ENCODE peak calls at places on chromosomes 1 and 21, in seven cellular contexts. One of them, this sample, is unnamed. For H3K9me3 and H3K27me3, the result is how much of the 10 kb centered on the place peaks cover.

GRCh38 chr1:119911775-119912174 is 15.5 kb upstream of the ADAM30 start:
- DNase-seq in pancreas: no peak
- DNase-seq in BE2C: no peak
- DNase-seq in small intestine: no peak
- DNase-seq in CD4-positive, alpha-beta T cell: no peak
- DNase-seq in tibial nerve: no peak
- DNase-seq in AG04450: no peak
- DNase-seq in this sample: no peak

GRCh38 chr1:7420706-7421105 is 350.4 kb upstream of the VAMP3 start:
- DNase-seq in pancreas: no peak
- DNase-seq in BE2C: no peak
- DNase-seq in small intestine: no peak
- DNase-seq in CD4-positive, alpha-beta T cell: no peak
- DNase-seq in tibial nerve: no peak
- DNase-seq in AG04450: no peak
- DNase-seq in this sample: no peak

GRCh38 chr1:240350910-240351331 is 259.2 kb downstream of the FMN2 start:
- DNase-seq in pancreas: no peak
- DNase-seq in BE2C: no peak
- DNase-seq in small intestine: no peak
- DNase-seq in CD4-positive, alpha-beta T cell: no peak
- DNase-seq in tibial nerve: no peak
- DNase-seq in AG04450: peak
- DNase-seq in this sample: no peak

GRCh38 chr1:15696956-15697521 is 12.9 kb downstream of the PLEKHM2 start:
- DNase-seq in pancreas: no peak
- DNase-seq in BE2C: no peak
- DNase-seq in small intestine: no peak
- DNase-seq in CD4-positive, alpha-beta T cell: peak
- DNase-seq in tibial nerve: no peak
- DNase-seq in AG04450: no peak
- DNase-seq in this sample: no peak

GRCh38 chr1:24413350-24414163 is at the start of gene STPG1:
- DNase-seq in pancreas: peak
- DNase-seq in BE2C: peak
- DNase-seq in small intestine: peak
- DNase-seq in CD4-positive, alpha-beta T cell: peak
- DNase-seq in tibial nerve: peak
- DNase-seq in AG04450: peak
- DNase-seq in this sample: peak

GRCh38 chr1:170617595-170618215 is 46.2 kb upstream of the PRRX1 start:
- DNase-seq in pancreas: no peak
- DNase-seq in BE2C: no peak
- DNase-seq in small intestine: no peak
- DNase-seq in CD4-positive, alpha-beta T cell: no peak
- DNase-seq in tibial nerve: no peak
- DNase-seq in AG04450: no peak
- DNase-seq in this sample: no peak

GRCh38 chr1:166490437-166490784 is 323.6 kb upstream of the FAM78B start:
- DNase-seq in pancreas: no peak
- DNase-seq in BE2C: no peak
- DNase-seq in small intestine: no peak
- DNase-seq in CD4-positive, alpha-beta T cell: no peak
- DNase-seq in tibial nerve: no peak
- DNase-seq in AG04450: no peak
- DNase-seq in this sample: no peak

GRCh38 chr1:74623716-74624115 is 49.9 kb downstream of the ERICH3 start:
- DNase-seq in pancreas: no peak
- DNase-seq in BE2C: peak
- DNase-seq in small intestine: no peak
- DNase-seq in CD4-positive, alpha-beta T cell: no peak
- DNase-seq in tibial nerve: no peak
- DNase-seq in AG04450: no peak
- DNase-seq in this sample: no peak

GRCh38 chr1:167301355-167301754 is 80.7 kb downstream of the POU2F1 start:
- DNase-seq in pancreas: no peak
- DNase-seq in BE2C: no peak
- DNase-seq in small intestine: no peak
- DNase-seq in CD4-positive, alpha-beta T cell: no peak
- DNase-seq in tibial nerve: no peak
- DNase-seq in AG04450: no peak
- DNase-seq in this sample: no peak

GRCh38 chr1:8142955-8143629 is 117.0 kb upstream of the ERRFI1 start:
- DNase-seq in pancreas: no peak
- DNase-seq in BE2C: no peak
- DNase-seq in small intestine: peak
- DNase-seq in CD4-positive, alpha-beta T cell: no peak
- DNase-seq in tibial nerve: no peak
- DNase-seq in AG04450: no peak
- DNase-seq in this sample: no peak

GRCh38 chr1:61524206-61524605 is 200.7 kb downstream of the TM2D1 start:
- DNase-seq in pancreas: no peak
- DNase-seq in BE2C: no peak
- DNase-seq in small intestine: no peak
- DNase-seq in CD4-positive, alpha-beta T cell: no peak
- DNase-seq in tibial nerve: no peak
- DNase-seq in AG04450: no peak
- DNase-seq in this sample: no peak

GRCh38 chr1:205739348-205740160 is 10.4 kb downstream of the NUCKS1 start:
- DNase-seq in pancreas: no peak
- DNase-seq in BE2C: no peak
- DNase-seq in small intestine: no peak
- DNase-seq in CD4-positive, alpha-beta T cell: no peak
- DNase-seq in tibial nerve: no peak
- DNase-seq in AG04450: peak
- DNase-seq in this sample: no peak

GRCh38 chr1:152347116-152347728 is 12.6 kb downstream of the FLG2 start:
- DNase-seq in pancreas: peak
- DNase-seq in BE2C: peak
- DNase-seq in small intestine: peak
- DNase-seq in CD4-positive, alpha-beta T cell: peak
- DNase-seq in tibial nerve: peak
- DNase-seq in AG04450: peak
- DNase-seq in this sample: no peak

GRCh38 chr21:41168391-41169257 is 664 bp downstream of the BACE2 start:
- DNase-seq in pancreas: peak
- DNase-seq in BE2C: no peak
- DNase-seq in small intestine: peak
- DNase-seq in CD4-positive, alpha-beta T cell: no peak
- DNase-seq in tibial nerve: peak
- DNase-seq in AG04450: no peak
- DNase-seq in this sample: peak

GRCh38 chr1:104933846-104934245 is 1184.1 kb downstream of the AMY1C start:
- DNase-seq in pancreas: no peak
- DNase-seq in BE2C: no peak
- DNase-seq in small intestine: no peak
- DNase-seq in CD4-positive, alpha-beta T cell: no peak
- DNase-seq in tibial nerve: no peak
- DNase-seq in AG04450: no peak
- DNase-seq in this sample: no peak

GRCh38 chr21:29190920-29191319 is 60.5 kb downstream of the MAP3K7CL start:
- DNase-seq in pancreas: no peak
- DNase-seq in BE2C: no peak
- DNase-seq in small intestine: no peak
- DNase-seq in CD4-positive, alpha-beta T cell: no peak
- DNase-seq in tibial nerve: no peak
- DNase-seq in AG04450: no peak
- DNase-seq in this sample: no peak

GRCh38 chr21:25925936-25926335 is 191.2 kb downstream of the GABPA start:
- DNase-seq in pancreas: peak
- DNase-seq in BE2C: no peak
- DNase-seq in small intestine: peak
- DNase-seq in CD4-positive, alpha-beta T cell: no peak
- DNase-seq in tibial nerve: no peak
- DNase-seq in AG04450: no peak
- DNase-seq in this sample: no peak

GRCh38 chr1:12424150-12424549 is 193.9 kb downstream of the DHRS3 start:
- DNase-seq in pancreas: no peak
- DNase-seq in BE2C: no peak
- DNase-seq in small intestine: no peak
- DNase-seq in CD4-positive, alpha-beta T cell: no peak
- DNase-seq in tibial nerve: no peak
- DNase-seq in AG04450: no peak
- DNase-seq in this sample: no peak

GRCh38 chr1:104852151-104852550 is 1102.5 kb downstream of the AMY1C start:
- DNase-seq in pancreas: no peak
- DNase-seq in BE2C: no peak
- DNase-seq in small intestine: no peak
- DNase-seq in CD4-positive, alpha-beta T cell: no peak
- DNase-seq in tibial nerve: no peak
- DNase-seq in AG04450: no peak
- DNase-seq in this sample: no peak

GRCh38 chr1:6489799-6490180 is 1.7 kb downstream of the PLEKHG5 start:
- DNase-seq in pancreas: peak
- DNase-seq in BE2C: peak
- DNase-seq in small intestine: peak
- DNase-seq in CD4-positive, alpha-beta T cell: peak
- DNase-seq in tibial nerve: no peak
- DNase-seq in AG04450: peak
- DNase-seq in this sample: peak

GRCh38 chr1:99554727-99555126 is 91.2 kb upstream of the PALMD start:
- DNase-seq in pancreas: no peak
- DNase-seq in BE2C: no peak
- DNase-seq in small intestine: no peak
- DNase-seq in CD4-positive, alpha-beta T cell: no peak
- DNase-seq in tibial nerve: no peak
- DNase-seq in AG04450: no peak
- DNase-seq in this sample: no peak

DNA sequence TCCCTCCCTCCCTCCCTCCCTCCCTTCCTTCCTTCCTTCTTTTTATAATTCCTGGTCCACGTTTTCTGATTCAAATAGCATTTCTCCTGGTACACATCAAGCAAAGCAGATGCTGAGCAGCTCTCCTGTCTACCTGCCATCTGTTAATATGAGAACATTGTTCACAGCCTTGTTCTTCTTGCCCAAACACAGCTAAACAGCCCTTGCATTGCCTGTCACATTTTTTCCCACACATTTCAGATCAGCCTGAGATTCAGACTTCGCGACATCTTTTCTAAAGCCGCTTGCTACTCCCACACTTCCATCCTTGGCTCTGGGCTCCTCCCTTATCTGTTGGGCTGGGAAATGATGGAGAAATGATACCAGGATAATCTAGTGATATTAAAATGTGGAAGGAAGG is 200.5 kb downstream of the PCP4 start:
- DNase-seq in pancreas: no peak
- DNase-seq in BE2C: no peak
- DNase-seq in small intestine: no peak
- DNase-seq in CD4-positive, alpha-beta T cell: no peak
- DNase-seq in tibial nerve: no peak
- DNase-seq in AG04450: no peak
- DNase-seq in this sample: no peak
- H3K9me3 ChIP-seq in pancreas: under half
- H3K9me3 ChIP-seq in BE2C: under half
- H3K9me3 ChIP-seq in small intestine: under half
- H3K9me3 ChIP-seq in CD4-positive, alpha-beta T cell: under half
- H3K9me3 ChIP-seq in tibial nerve: under half
- H3K9me3 ChIP-seq in AG04450: under half
- H3K9me3 ChIP-seq in this sample: under half

GRCh38 chr21:42304556-42305454 is 10.4 kb downstream of the TFF3 start:
- DNase-seq in pancreas: no peak
- DNase-seq in BE2C: no peak
- DNase-seq in small intestine: no peak
- DNase-seq in CD4-positive, alpha-beta T cell: no peak
- DNase-seq in tibial nerve: no peak
- DNase-seq in AG04450: no peak
- DNase-seq in this sample: no peak

GRCh38 chr21:42302794-42303193 is 12.4 kb downstream of the TFF3 start:
- DNase-seq in pancreas: no peak
- DNase-seq in BE2C: no peak
- DNase-seq in small intestine: no peak
- DNase-seq in CD4-positive, alpha-beta T cell: no peak
- DNase-seq in tibial nerve: no peak
- DNase-seq in AG04450: no peak
- DNase-seq in this sample: no peak

GRCh38 chr21:42302292-42302650 is 12.9 kb downstream of the TFF3 start:
- DNase-seq in pancreas: no peak
- DNase-seq in BE2C: peak
- DNase-seq in small intestine: no peak
- DNase-seq in CD4-positive, alpha-beta T cell: no peak
- DNase-seq in tibial nerve: no peak
- DNase-seq in AG04450: no peak
- DNase-seq in this sample: no peak

GRCh38 chr21:42301371-42302291 is 13.6 kb downstream of the TFF3 start:
- DNase-seq in pancreas: no peak
- DNase-seq in BE2C: no peak
- DNase-seq in small intestine: no peak
- DNase-seq in CD4-positive, alpha-beta T cell: no peak
- DNase-seq in tibial nerve: no peak
- DNase-seq in AG04450: no peak
- DNase-seq in this sample: no peak

DNA sequence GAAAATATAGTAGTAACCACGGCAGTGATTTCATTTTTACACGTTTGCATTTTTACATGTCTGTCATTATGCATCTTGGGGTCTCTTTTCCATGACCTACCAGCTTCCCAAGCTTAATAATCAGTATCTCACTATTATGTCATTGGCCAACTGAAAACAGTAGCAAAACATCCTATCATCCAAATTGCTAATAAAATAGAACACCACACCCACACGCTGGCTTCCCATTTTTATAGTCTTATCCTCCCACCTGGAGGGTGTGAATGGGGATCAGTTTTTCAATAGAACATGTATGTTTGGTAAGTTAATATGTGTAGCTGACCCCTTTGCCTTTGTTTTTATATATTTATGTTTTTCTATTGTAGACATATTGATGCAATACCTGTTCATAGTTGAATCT is 11.8 kb downstream of the TFF3 start:
- DNase-seq in pancreas: no peak
- DNase-seq in BE2C: no peak
- DNase-seq in small intestine: no peak
- DNase-seq in CD4-positive, alpha-beta T cell: no peak
- DNase-seq in tibial nerve: no peak
- DNase-seq in AG04450: no peak
- DNase-seq in this sample: no peak
- H3K27me3 ChIP-seq in pancreas: under half
- H3K27me3 ChIP-seq in BE2C: under half
- H3K27me3 ChIP-seq in small intestine: under half
- H3K27me3 ChIP-seq in CD4-positive, alpha-beta T cell: under half
- H3K27me3 ChIP-seq in tibial nerve: under half
- H3K27me3 ChIP-seq in AG04450: under half
- H3K27me3 ChIP-seq in this sample: under half

DNA sequence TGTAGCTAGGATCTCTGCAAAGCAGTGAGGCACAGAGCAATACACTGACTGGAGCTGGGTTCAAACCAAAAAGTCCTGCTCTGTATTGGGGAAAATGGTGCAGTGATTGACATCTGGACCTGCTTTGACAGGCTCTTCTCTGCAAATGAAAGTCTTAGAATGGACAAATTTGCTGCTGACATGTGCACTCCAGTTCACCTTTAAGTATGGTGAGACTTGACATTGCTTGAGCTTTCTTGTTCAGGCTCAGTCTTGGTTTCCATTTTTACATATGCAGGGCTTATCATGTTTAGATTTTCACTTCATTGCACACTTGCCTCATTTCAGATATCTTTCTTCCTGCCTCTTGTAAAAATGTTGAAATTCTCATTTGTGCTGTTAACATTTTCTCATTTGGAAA is 1655.0 kb downstream of the MRPL39 start:
- DNase-seq in pancreas: no peak
- DNase-seq in BE2C: no peak
- DNase-seq in small intestine: no peak
- DNase-seq in CD4-positive, alpha-beta T cell: no peak
- DNase-seq in tibial nerve: no peak
- DNase-seq in AG04450: no peak
- DNase-seq in this sample: no peak
- H3K9me3 ChIP-seq in pancreas: under half
- H3K9me3 ChIP-seq in BE2C: under half
- H3K9me3 ChIP-seq in small intestine: under half
- H3K9me3 ChIP-seq in CD4-positive, alpha-beta T cell: under half
- H3K9me3 ChIP-seq in tibial nerve: under half
- H3K9me3 ChIP-seq in AG04450: under half
- H3K9me3 ChIP-seq in this sample: under half

GRCh38 chr1:65190229-65190628 is 42.2 kb downstream of the AK4 start:
- DNase-seq in pancreas: no peak
- DNase-seq in BE2C: no peak
- DNase-seq in small intestine: no peak
- DNase-seq in CD4-positive, alpha-beta T cell: no peak
- DNase-seq in tibial nerve: no peak
- DNase-seq in AG04450: no peak
- DNase-seq in this sample: no peak
- H3K27me3 ChIP-seq in pancreas: under half
- H3K27me3 ChIP-seq in BE2C: under half
- H3K27me3 ChIP-seq in small intestine: under half
- H3K27me3 ChIP-seq in CD4-positive, alpha-beta T cell: under half
- H3K27me3 ChIP-seq in tibial nerve: under half
- H3K27me3 ChIP-seq in AG04450: under half
- H3K27me3 ChIP-seq in this sample: under half